ENCODE peak calls at places on chromosomes 6 and 20, in four cellular contexts. One of them, this sample, is unnamed.

GRCh38 chr20:47868744-47869143 is 83.5 kb upstream of the SULF2 start:
- DNase-seq in CD8-positive, alpha-beta memory T cell: no peak
- DNase-seq in CD4-positive, alpha-beta T cell: no peak
- DNase-seq in GM04504: no peak
- DNase-seq in this sample: no peak

GRCh38 chr20:5691918-5692618 is 58.1 kb upstream of the SHLD1 start:
- DNase-seq in CD8-positive, alpha-beta memory T cell: no peak
- DNase-seq in CD4-positive, alpha-beta T cell: no peak
- DNase-seq in GM04504: no peak
- DNase-seq in this sample: peak; percentile 81

GRCh38 chr6:126199482-126199881 is 140.4 kb upstream of the CENPW start:
- DNase-seq in CD8-positive, alpha-beta memory T cell: no peak
- DNase-seq in CD4-positive, alpha-beta T cell: no peak
- DNase-seq in GM04504: no peak
- DNase-seq in this sample: peak; percentile 25

GRCh38 chr6:34246563-34247391 is 2.0 kb downstream of the SMIM29 start:
- DNase-seq in CD8-positive, alpha-beta memory T cell: peak; percentile 35
- DNase-seq in CD4-positive, alpha-beta T cell: peak; percentile 29
- DNase-seq in GM04504: no peak
- DNase-seq in this sample: peak; percentile 72

GRCh38 chr6:24922854-24923253 is 12.9 kb downstream of the RIPOR2 start:
- DNase-seq in CD8-positive, alpha-beta memory T cell: no peak
- DNase-seq in CD4-positive, alpha-beta T cell: no peak
- DNase-seq in GM04504: no peak
- DNase-seq in this sample: no peak

GRCh38 chr6:97394160-97394748 is 111.2 kb upstream of the MMS22L start:
- DNase-seq in CD8-positive, alpha-beta memory T cell: peak; percentile 42
- DNase-seq in CD4-positive, alpha-beta T cell: peak; percentile 3
- DNase-seq in GM04504: peak; percentile 17
- DNase-seq in this sample: peak; percentile 51

GRCh38 chr6:69398729-69399128 is 398.1 kb downstream of the LMBRD1 start:
- DNase-seq in CD8-positive, alpha-beta memory T cell: no peak
- DNase-seq in CD4-positive, alpha-beta T cell: no peak
- DNase-seq in GM04504: no peak
- DNase-seq in this sample: no peak

GRCh38 chr6:149897015-149897697 is 757 bp downstream of the RAET1E start:
- DNase-seq in CD8-positive, alpha-beta memory T cell: no peak
- DNase-seq in CD4-positive, alpha-beta T cell: no peak
- DNase-seq in GM04504: peak; percentile 94
- DNase-seq in this sample: no peak

GRCh38 chr20:54108394-54108643 is 37.9 kb upstream of the BCAS1 start:
- DNase-seq in CD8-positive, alpha-beta memory T cell: no peak
- DNase-seq in CD4-positive, alpha-beta T cell: no peak
- DNase-seq in GM04504: no peak
- DNase-seq in this sample: no peak

GRCh38 chr6:152091201-152091600 is 283.7 kb downstream of the ESR1 start:
- DNase-seq in CD8-positive, alpha-beta memory T cell: no peak
- DNase-seq in CD4-positive, alpha-beta T cell: no peak
- DNase-seq in GM04504: no peak
- DNase-seq in this sample: no peak

GRCh38 chr6:79495246-79495645 is 42.0 kb downstream of the LCA5 start:
- DNase-seq in CD8-positive, alpha-beta memory T cell: no peak
- DNase-seq in CD4-positive, alpha-beta T cell: no peak
- DNase-seq in GM04504: no peak
- DNase-seq in this sample: no peak

GRCh38 chr20:856361-856775 is 22.9 kb downstream of the FAM110A start:
- DNase-seq in CD8-positive, alpha-beta memory T cell: peak; percentile 57
- DNase-seq in CD4-positive, alpha-beta T cell: no peak
- DNase-seq in GM04504: peak; percentile 40
- DNase-seq in this sample: no peak

GRCh38 chr20:34715384-34715783 is 11.2 kb downstream of the TP53INP2 start:
- DNase-seq in CD8-positive, alpha-beta memory T cell: no peak
- DNase-seq in CD4-positive, alpha-beta T cell: no peak
- DNase-seq in GM04504: no peak
- DNase-seq in this sample: no peak

GRCh38 chr6:106192824-106193223 is 106.7 kb downstream of the PRDM1 start:
- DNase-seq in CD8-positive, alpha-beta memory T cell: no peak
- DNase-seq in CD4-positive, alpha-beta T cell: no peak
- DNase-seq in GM04504: peak; percentile 38
- DNase-seq in this sample: no peak

GRCh38 chr6:139161817-139162284 is 27.0 kb downstream of the HECA start:
- DNase-seq in CD8-positive, alpha-beta memory T cell: peak; percentile 73
- DNase-seq in CD4-positive, alpha-beta T cell: no peak
- DNase-seq in GM04504: no peak
- DNase-seq in this sample: no peak

GRCh38 chr6:124294572-124294971 is 490.9 kb downstream of the NKAIN2 start:
- DNase-seq in CD8-positive, alpha-beta memory T cell: no peak
- DNase-seq in CD4-positive, alpha-beta T cell: no peak
- DNase-seq in GM04504: no peak
- DNase-seq in this sample: no peak

GRCh38 chr6:3813150-3813780 is 35.9 kb upstream of the FAM50B start:
- DNase-seq in CD8-positive, alpha-beta memory T cell: no peak
- DNase-seq in CD4-positive, alpha-beta T cell: no peak
- DNase-seq in GM04504: no peak
- DNase-seq in this sample: no peak

GRCh38 chr6:33279971-33280511 is 3.1 kb downstream of the B3GALT4 start:
- DNase-seq in CD8-positive, alpha-beta memory T cell: no peak
- DNase-seq in CD4-positive, alpha-beta T cell: no peak
- DNase-seq in GM04504: no peak
- DNase-seq in this sample: peak; percentile 40

GRCh38 chr20:57600324-57601210 is 19.7 kb downstream of the ZBP1 start:
- DNase-seq in CD8-positive, alpha-beta memory T cell: no peak
- DNase-seq in CD4-positive, alpha-beta T cell: no peak
- DNase-seq in GM04504: no peak
- DNase-seq in this sample: no peak

GRCh38 chr6:105097288-105097687 is 82.5 kb downstream of the POPDC3 start:
- DNase-seq in CD8-positive, alpha-beta memory T cell: no peak
- DNase-seq in CD4-positive, alpha-beta T cell: no peak
- DNase-seq in GM04504: no peak
- DNase-seq in this sample: no peak

GRCh38 chr6:152356659-152357058 is 280.5 kb downstream of the SYNE1 start:
- DNase-seq in CD8-positive, alpha-beta memory T cell: peak; percentile 27
- DNase-seq in CD4-positive, alpha-beta T cell: no peak
- DNase-seq in GM04504: no peak
- DNase-seq in this sample: peak; percentile 53

This sample was measured in NCI-H146.